ENCODE peak calls at places on chromosomes 13 and 19, in seven cellular contexts. S is fibroblast of lung; A is astrocyte of the cerebellum; X is left lung; F is naive thymus-derived CD4-positive, alpha-beta T cell; R is cardiac fibroblast; V is mesendoderm. Q is an unnamed sample.

GRCh38 chr19:41626877-41627276 is at the start of gene CEACAM4:
- DNase-seq in S (no peak), A (no peak), X (peak; percentile 82), F (no peak), R (no peak), V (no peak), Q (no peak)

GRCh38 chr13:44578064-44578394 is 1.9 kb upstream of the TSC22D1 start:
- DNase-seq in S (peak; percentile 42), A (no peak), X (no peak), F (no peak), R (no peak), V (peak; percentile 74), Q (no peak)

GRCh38 chr13:38045278-38046048 is 175.9 kb upstream of the TRPC4 start:
- DNase-seq in S (peak; percentile 27), A (peak; percentile 4), X (no peak), F (no peak), R (peak; percentile 60), V (peak; percentile 76), Q (no peak)

GRCh38 chr19:18470153-18470552 is 32.2 kb upstream of the ISYNA1 start:
- DNase-seq in S (no peak), A (no peak), X (no peak), F (no peak), R (peak; percentile 39), V (peak; percentile 66), Q (no peak)

GRCh38 chr13:100176781-100177389 is 88.0 kb downstream of the PCCA start:
- DNase-seq in S (peak; percentile 67), A (peak; percentile 57), X (no peak), F (no peak), R (peak; percentile 79), V (no peak), Q (peak; percentile 56)

GRCh38 chr13:43257765-43258164 is 234.4 kb downstream of the DNAJC15 start:
- DNase-seq in S (no peak), A (no peak), X (no peak), F (no peak), R (no peak), V (no peak), Q (no peak)

GRCh38 chr19:14683439-14683838 is 6.4 kb upstream of the ZNF333 start:
- DNase-seq in S (no peak), A (no peak), X (peak; percentile 33), F (no peak), R (no peak), V (no peak), Q (no peak)

GRCh38 chr19:41039806-41040205 is 48.4 kb upstream of the CYP2A13 start:
- DNase-seq in S (no peak), A (no peak), X (no peak), F (no peak), R (no peak), V (no peak), Q (no peak)

GRCh38 chr13:64099994-64100393 is 2684.3 kb upstream of the PCDH20 start:
- DNase-seq in S (no peak), A (no peak), X (no peak), F (no peak), R (no peak), V (no peak), Q (no peak)

GRCh38 chr19:4288091-4288777 is 9.2 kb downstream of the SHD start:
- DNase-seq in S (no peak), A (no peak), X (no peak), F (no peak), R (no peak), V (peak; percentile 77), Q (no peak)

GRCh38 chr13:26979334-26979733 is 192.3 kb downstream of the USP12 start:
- DNase-seq in S (no peak), A (no peak), X (no peak), F (no peak), R (no peak), V (no peak), Q (no peak)

GRCh38 chr13:51912091-51912490 is 50.3 kb downstream of the CCDC70 start:
- DNase-seq in S (peak; percentile 18), A (no peak), X (no peak), F (no peak), R (peak; percentile 5), V (no peak), Q (no peak)

GRCh38 chr13:32136716-32137115 is 105.1 kb downstream of the FRY start:
- DNase-seq in S (no peak), A (no peak), X (no peak), F (no peak), R (no peak), V (no peak), Q (no peak)

GRCh38 chr19:17089238-17089637 is 13.7 kb downstream of the MYO9B start:
- DNase-seq in S (peak; percentile 84), A (no peak), X (no peak), F (no peak), R (peak; percentile 35), V (no peak), Q (no peak)

DNA sequence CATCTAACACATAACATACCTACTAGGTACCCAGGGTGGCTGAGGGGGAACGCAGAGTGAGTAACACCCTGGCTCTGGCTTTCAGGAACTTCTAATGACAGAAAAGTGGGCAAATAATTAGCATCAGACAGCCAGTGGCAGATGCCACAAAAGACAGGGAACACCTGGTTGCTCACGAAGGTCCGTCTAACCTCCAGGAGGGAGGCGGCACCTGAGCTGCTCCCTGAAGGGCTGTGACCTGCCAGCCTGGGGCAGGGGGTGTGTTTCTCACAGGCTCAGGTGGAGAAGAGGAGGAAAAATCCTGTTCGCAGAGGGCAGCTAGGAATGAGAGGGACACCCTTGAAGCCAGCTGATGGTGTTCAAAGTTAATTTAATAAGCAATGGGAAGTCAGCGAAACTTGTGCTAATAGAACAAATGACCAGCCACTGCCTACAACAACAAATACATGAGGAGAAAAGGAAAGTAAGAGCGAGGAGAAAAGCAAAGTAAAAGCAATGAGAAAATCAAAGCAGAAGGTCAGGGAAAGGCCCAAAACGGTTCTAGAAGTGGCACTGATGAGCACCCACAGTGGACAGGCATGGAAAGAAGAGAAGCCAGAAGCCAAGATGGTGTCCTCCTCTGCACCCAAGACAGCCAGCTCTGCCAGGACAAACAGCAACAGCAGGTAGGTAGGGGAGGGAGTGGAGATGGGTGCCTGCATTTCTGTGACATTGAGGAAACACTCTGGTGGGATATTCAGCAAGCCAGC is 87.3 kb downstream of the STK24 start:
- DNase-seq in S (no peak), A (no peak), X (no peak), F (no peak), R (no peak), V (no peak), Q (no peak)
- H3K4me3 ChIP-seq in S (no peak overlapping the region), A (no peak overlapping the region), X (no peak overlapping the region), F (no peak overlapping the region), R (no peak overlapping the region), V (no peak overlapping the region), Q (no peak overlapping the region)

GRCh38 chr19:49430172-49430677 is 5.0 kb downstream of the GFY start:
- DNase-seq in S (no peak), A (no peak), X (no peak), F (no peak), R (no peak), V (peak; percentile 47), Q (no peak)

GRCh38 chr19:49427339-49427738 is 2.2 kb downstream of the GFY start:
- DNase-seq in S (no peak), A (no peak), X (no peak), F (no peak), R (no peak), V (no peak), Q (no peak)

GRCh38 chr19:49428547-49429451 is 3.6 kb downstream of the GFY start:
- DNase-seq in S (no peak), A (no peak), X (no peak), F (no peak), R (no peak), V (no peak), Q (no peak)

GRCh38 chr19:49425922-49426592 is 869 bp downstream of the GFY start:
- DNase-seq in S (no peak), A (no peak), X (no peak), F (no peak), R (no peak), V (peak; percentile 71), Q (no peak)

GRCh38 chr19:49427855-49428546 is 2.8 kb downstream of the GFY start:
- DNase-seq in S (no peak), A (no peak), X (no peak), F (no peak), R (no peak), V (peak; percentile 60), Q (no peak)
- H3K4me3 ChIP-seq in S (no peak overlapping the region), A (no peak overlapping the region), X (no peak overlapping the region), F (peak overlapping the region; percentile 27), R (no peak overlapping the region), V (peak overlapping the region; percentile 14), Q (no peak overlapping the region)

GRCh38 chr13:79402679-79403078 is 3.4 kb downstream of the RBM26 start:
- DNase-seq in S (no peak), A (no peak), X (no peak), F (no peak), R (no peak), V (no peak), Q (no peak)
- H3K4me3 ChIP-seq in S (peak overlapping the region; percentile 16), A (no peak overlapping the region), X (no peak overlapping the region), F (no peak overlapping the region), R (no peak overlapping the region), V (no peak overlapping the region), Q (no peak overlapping the region)

DNA sequence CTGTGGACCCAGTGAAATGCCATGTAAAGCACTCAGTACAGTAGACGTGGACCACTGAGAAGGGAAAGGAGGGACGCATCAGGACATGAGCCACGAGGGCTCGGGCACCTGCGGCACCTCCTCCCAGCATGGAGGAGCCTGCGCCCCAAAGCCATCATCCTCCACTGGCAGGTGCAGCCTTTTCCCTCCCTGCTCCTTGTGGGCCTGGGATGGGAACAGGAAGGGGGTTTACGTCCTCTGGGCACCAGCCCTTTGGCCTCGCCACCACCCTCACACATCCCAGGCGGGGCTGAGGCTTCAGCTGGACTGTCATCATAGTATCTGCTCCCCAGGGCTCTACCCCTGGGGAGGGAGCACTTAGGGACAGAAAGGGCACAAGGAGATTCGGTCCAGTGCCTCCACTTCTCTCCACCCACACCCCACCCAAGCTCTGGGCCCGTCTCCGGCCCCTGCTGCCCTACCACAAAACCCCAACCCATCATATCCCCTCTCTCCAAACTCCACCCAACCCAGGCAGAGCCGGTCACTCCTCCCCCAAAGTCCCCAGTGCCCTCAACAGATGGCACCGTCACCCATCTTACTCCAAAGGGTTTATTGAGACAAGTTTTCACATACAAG is 2.1 kb upstream of the PRKD2 start:
- DNase-seq in S (no peak), A (no peak), X (no peak), F (no peak), R (no peak), V (no peak), Q (no peak)
- H3K4me3 ChIP-seq in S (no peak overlapping the region), A (no peak overlapping the region), X (no peak overlapping the region), F (no peak overlapping the region), R (no peak overlapping the region), V (no peak overlapping the region), Q (no peak overlapping the region)